ENCODE peak calls at places on chromosomes 4 and X, in five cellular contexts. W is pancreas; U is CD8-positive, alpha-beta memory T cell; F is mesenchymal stem cell; Q is mammary epithelial cell. P is an unnamed sample. For H3K9me3, the result is how much of the 10 kb centered on the place peaks cover.

GRCh38 chrX:3362956-3363355 is 16.5 kb upstream of the MXRA5 start:
- DNase-seq in F (no peak), Q (peak), W (no peak), U (no peak), P (no peak)

GRCh38 chr4:8141935-8142334 is 16.7 kb downstream of the ABLIM2 start:
- DNase-seq in W (no peak), F (no peak), Q (no peak), U (no peak), P (no peak)

GRCh38 chr4:183906736-183907651 is 1.9 kb downstream of the STOX2 start:
- DNase-seq in Q (no peak), F (peak), W (peak), U (no peak), P (no peak)

GRCh38 chr4:185396724-185397402 is at the start of gene ANKRD37:
- DNase-seq in U (no peak), Q (peak), W (peak), F (peak), P (no peak)

GRCh38 chr4:14446904-14447303 is 555.4 kb upstream of the CPEB2 start:
- DNase-seq in F (no peak), U (no peak), Q (no peak), W (no peak), P (no peak)

GRCh38 chr4:53622739-53623151 is 31.5 kb upstream of the LNX1 start:
- DNase-seq in Q (peak), U (no peak), W (no peak), F (peak), P (no peak)

GRCh38 chr4:110157580-110157979 is 40.8 kb downstream of the ELOVL6 start:
- DNase-seq in U (no peak), Q (no peak), W (no peak), F (no peak), P (no peak)

GRCh38 chr4:140818433-140818832 is 62.2 kb upstream of the TBC1D9 start:
- DNase-seq in U (no peak), F (no peak), W (no peak), Q (no peak), P (no peak)

GRCh38 chrX:11143931-11144678 is 33.0 kb downstream of the HCCS start:
- DNase-seq in W (peak), F (peak), U (peak), Q (peak), P (peak)

GRCh38 chrX:102711872-102712215 is 404 bp upstream of the GPRASP2 start:
- DNase-seq in U (no peak), Q (no peak), W (no peak), F (no peak), P (no peak)

GRCh38 chr4:76485450-76485849 is 50.4 kb downstream of the SHROOM3 start:
- DNase-seq in Q (peak), F (peak), W (peak), U (no peak), P (no peak)

GRCh38 chr4:174437324-174437723 is 85.0 kb downstream of the HPGD start:
- DNase-seq in U (no peak), F (peak), W (no peak), Q (peak), P (no peak)

GRCh38 chrX:23885803-23886202 is 21.9 kb downstream of the APOO start:
- DNase-seq in Q (no peak), F (no peak), U (no peak), W (no peak), P (no peak)

GRCh38 chrX:150581093-150581775 is 12.8 kb downstream of the MTM1 start:
- DNase-seq in W (no peak), U (no peak), F (peak), Q (peak), P (no peak)

GRCh38 chrX:140799216-140799615 is 89.7 kb downstream of the LINC00632 start:
- DNase-seq in Q (peak), U (no peak), W (no peak), F (no peak), P (no peak)

GRCh38 chr4:145280541-145280940 is 100.2 kb upstream of the OTUD4 start:
- DNase-seq in Q (no peak), W (no peak), F (no peak), U (no peak), P (no peak)

GRCh38 chrX:49186125-49187027 is at the start of gene PRICKLE3:
- DNase-seq in F (peak), W (peak), Q (peak), U (peak), P (peak)

GRCh38 chrX:14398725-14399124 is 130.6 kb upstream of the GLRA2 start:
- DNase-seq in U (no peak), F (peak), Q (peak), W (no peak), P (no peak)

GRCh38 chr4:15396157-15396800 is 31.6 kb upstream of the C1QTNF7 start:
- DNase-seq in Q (peak), F (peak), U (peak), W (peak), P (no peak)

GRCh38 chr4:119683518-119683917 is 54.9 kb upstream of the PDE5A start:
- DNase-seq in W (no peak), Q (no peak), U (no peak), F (peak), P (no peak)

GRCh38 chr4:98283219-98284199 is 22.3 kb downstream of the RAP1GDS1 start:
- DNase-seq in Q (peak), F (no peak), W (no peak), U (no peak), P (no peak)
- H3K9me3 ChIP-seq in Q (under half), F (under half), W (under half), U (under half), P (under half)

GRCh38 chrX:81240701-81241100 is 38.8 kb downstream of the SH3BGRL start:
- DNase-seq in Q (no peak), F (no peak), U (no peak), W (no peak), P (no peak)
- H3K9me3 ChIP-seq in Q (under half), F (under half), U (under half), W (under half), P (under half)

GRCh38 chr4:386708-387105 is 49.1 kb downstream of the ZNF141 start:
- DNase-seq in U (no peak), Q (no peak), W (no peak), F (no peak), P (no peak)
- H3K9me3 ChIP-seq in U (under half), Q (under half), W (under half), F (half or more), P (under half)

DNA sequence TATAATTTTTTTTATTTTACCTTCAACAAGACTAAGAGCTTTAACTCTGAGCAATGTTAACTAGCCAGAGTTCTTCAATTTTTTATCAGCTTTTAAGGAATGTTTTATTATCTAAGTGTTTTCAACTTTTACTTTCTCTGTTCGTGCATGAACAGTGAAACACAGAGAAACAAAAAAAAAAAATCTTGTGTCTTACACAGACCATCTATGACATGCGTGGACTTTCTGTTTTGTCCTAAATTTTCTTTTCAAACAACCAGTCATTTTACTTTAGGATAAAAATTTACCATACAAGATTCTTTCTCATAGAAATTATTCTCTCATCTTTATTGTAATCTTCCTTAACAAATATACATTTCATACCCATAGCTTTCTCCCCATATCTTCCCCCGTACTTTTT is 731.9 kb upstream of the PCDH10 start:
- DNase-seq in Q (no peak), U (no peak), F (no peak), W (no peak), P (no peak)
- H3K9me3 ChIP-seq in Q (under half), U (under half), F (half or more), W (under half), P (under half)

GRCh38 chrX:1423215-1423614 is 29.5 kb downstream of the ASMTL start:
- DNase-seq in W (no peak), Q (no peak), F (no peak), U (no peak), P (no peak)
- H3K9me3 ChIP-seq in W (under half), Q (under half), F (under half), U (under half), P (under half)

DNA sequence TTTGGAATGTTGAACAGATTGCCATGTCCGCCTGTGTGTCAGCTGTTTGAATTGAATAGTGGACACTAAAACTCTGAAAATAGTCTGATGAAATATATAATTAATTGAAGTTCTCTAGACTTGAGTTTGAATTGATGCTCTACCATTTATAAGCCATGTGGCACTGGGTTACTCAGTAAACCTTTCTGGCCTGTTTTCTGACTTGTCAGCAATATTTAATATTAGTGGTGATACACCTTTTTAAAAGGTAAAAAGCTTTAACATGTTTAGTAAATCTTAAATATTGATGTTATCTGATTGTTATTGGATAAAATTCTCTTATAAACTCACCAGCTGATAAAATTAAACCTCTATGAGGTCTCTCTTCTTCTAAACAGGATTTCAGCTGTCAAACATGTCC is 695.4 kb upstream of the HS3ST1 start:
- DNase-seq in U (no peak), F (no peak), W (no peak), Q (no peak), P (no peak)
- H3K9me3 ChIP-seq in U (under half), F (under half), W (under half), Q (under half), P (under half)

DNA sequence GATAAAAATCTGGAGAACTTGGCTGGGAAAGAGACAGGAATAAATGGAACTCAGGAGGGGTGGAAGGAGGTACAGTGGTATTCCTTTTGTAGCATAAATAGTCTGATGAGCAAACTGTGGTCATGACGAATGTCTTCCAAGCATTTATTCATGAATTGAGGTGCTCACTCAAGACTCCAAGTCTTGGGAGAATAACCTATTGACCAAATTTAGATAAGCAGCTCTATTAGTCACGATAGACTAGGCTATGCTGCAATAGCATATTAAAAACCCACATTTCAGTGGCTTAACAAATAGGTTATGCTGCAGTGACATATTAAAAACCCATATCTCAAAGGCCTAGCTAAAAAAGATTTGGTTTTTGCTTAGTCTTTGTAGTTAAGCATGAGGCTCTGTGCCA is 24.3 kb upstream of the CCDC149 start:
- DNase-seq in Q (no peak), F (no peak), W (no peak), U (no peak), P (no peak)
- H3K9me3 ChIP-seq in Q (under half), F (under half), W (under half), U (under half), P (under half)

GRCh38 chr4:726816-727215 is 21.2 kb downstream of the PCGF3 start:
- DNase-seq in Q (no peak), F (no peak), W (no peak), U (no peak), P (no peak)

GRCh38 chr4:727576-727975 is 21.9 kb downstream of the PCGF3 start:
- DNase-seq in U (no peak), Q (no peak), F (no peak), W (no peak), P (no peak)

GRCh38 chr4:732480-732879 is 26.8 kb downstream of the PCGF3 start:
- DNase-seq in F (no peak), Q (no peak), W (no peak), U (no peak), P (no peak)

GRCh38 chr4:730511-730910 is 24.9 kb downstream of the PCGF3 start:
- DNase-seq in U (no peak), W (no peak), F (no peak), Q (no peak), P (no peak)

DNA sequence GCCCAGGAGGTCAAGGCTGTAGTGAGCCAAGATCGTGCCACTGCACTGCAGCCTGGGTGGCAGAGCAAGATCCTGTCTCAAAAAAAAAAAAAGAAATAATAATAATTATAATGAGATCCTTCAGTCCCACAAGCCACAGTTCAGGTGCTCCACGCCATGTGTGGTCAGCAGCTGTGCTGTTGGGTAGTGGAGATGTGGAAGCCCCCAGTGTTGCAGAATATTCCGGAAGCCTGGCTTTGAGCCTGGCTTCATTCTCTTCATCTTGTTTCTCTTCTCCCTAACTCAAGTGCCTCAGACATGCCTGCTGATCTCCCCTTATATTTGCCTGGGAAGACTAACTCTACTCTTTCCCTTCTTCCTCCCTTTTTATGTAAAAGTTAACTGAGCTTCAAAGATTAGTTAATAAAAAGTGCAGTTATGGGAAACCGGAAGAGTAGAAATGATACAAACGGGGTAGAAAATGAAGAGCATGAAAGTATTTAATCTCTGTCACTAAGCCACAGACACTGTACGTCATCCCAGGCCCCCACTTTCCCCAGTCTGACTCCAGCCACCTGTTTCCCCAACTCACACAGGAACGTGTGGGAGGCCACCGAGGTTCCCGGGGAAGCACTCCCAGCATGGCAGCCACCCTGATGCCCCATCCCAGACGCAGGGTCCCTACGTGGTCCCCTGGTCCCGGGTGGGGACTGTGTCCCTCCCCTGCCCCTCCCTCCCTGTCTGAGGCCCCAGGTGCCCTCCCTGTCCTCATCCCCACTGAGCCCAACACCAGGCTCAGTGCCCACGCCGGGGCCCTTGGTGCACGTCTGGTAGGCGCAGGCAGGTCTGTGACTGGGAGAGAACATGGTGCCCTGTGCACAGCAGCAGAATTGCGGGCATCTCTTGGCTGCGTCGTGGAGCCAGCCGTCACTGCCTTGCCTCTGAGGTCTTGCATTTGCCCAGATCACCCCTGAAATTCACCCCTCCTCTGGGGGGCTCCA is 24.0 kb downstream of the PCGF3 start:
- DNase-seq in Q (no peak), W (no peak), F (no peak), U (no peak), P (no peak)
- H3K9me3 ChIP-seq in Q (under half), W (under half), F (under half), U (under half), P (under half)

DNA sequence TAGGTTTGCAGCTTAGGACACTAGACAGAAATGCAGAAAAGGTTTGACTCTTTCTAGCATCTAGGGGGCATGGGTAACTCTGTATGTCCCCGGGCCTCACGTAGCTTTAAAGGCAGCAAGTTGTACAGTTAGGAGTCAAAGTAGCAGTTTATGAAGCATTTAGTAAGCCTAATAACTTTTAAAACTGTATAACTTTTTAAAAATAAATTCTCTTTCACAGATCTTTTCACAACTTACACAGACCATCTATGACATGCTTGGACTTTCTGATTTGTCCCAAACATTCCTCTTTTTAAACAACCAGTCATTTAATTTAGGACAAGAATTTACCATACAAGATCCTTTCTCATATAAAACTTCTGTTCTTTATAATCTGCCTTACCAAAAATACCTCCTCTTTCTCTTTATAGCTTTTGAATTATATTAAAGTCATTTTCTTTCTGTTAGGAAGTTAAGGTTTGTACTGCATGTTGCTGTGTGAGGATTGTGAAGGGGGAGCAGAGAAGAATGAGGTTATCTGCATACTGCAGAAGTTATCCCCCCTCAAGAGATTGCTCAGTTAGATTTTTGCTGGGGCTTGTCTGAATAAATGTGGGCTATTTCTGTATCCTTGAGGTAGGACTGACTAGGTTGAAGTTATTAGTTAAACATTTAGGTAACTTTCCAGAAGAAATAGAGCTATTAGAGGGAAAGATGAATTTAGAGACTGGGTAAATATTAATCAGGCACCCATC is 94.3 kb downstream of the CPE start:
- DNase-seq in U (no peak), F (peak), Q (no peak), W (no peak), P (no peak)
- H3K9me3 ChIP-seq in U (under half), F (under half), Q (under half), W (under half), P (under half)